ENCODE peak calls at places on chromosome 1, in six cellular contexts. One of them, this sample, is unnamed.

GRCh38 chr1:22484741-22485140 is 33.1 kb downstream of the ZBTB40 start:
- DNase-seq in adrenal gland: no peak
- DNase-seq in fibroblast of lung: no peak
- DNase-seq in IMR-90: no peak
- DNase-seq in AG09319: no peak
- DNase-seq in dorsolateral prefrontal cortex: no peak
- DNase-seq in this sample: no peak

GRCh38 chr1:234722904-234723588 is 113.1 kb upstream of the IRF2BP2 start:
- DNase-seq in IMR-90: peak
- DNase-seq in fibroblast of lung: peak
- DNase-seq in AG09319: peak
- DNase-seq in adrenal gland: peak
- DNase-seq in dorsolateral prefrontal cortex: peak
- DNase-seq in this sample: no peak

GRCh38 chr1:109644670-109645069 is 11.2 kb upstream of the GSTM4 start:
- DNase-seq in fibroblast of lung: peak
- DNase-seq in IMR-90: peak
- DNase-seq in AG09319: no peak
- DNase-seq in adrenal gland: no peak
- DNase-seq in dorsolateral prefrontal cortex: no peak
- DNase-seq in this sample: no peak

GRCh38 chr1:158471920-158472319 is at the start of gene OR10R2:
- DNase-seq in fibroblast of lung: no peak
- DNase-seq in IMR-90: no peak
- DNase-seq in dorsolateral prefrontal cortex: no peak
- DNase-seq in AG09319: no peak
- DNase-seq in adrenal gland: no peak
- DNase-seq in this sample: no peak

GRCh38 chr1:200217703-200218102 is 190.2 kb downstream of the NR5A2 start:
- DNase-seq in IMR-90: no peak
- DNase-seq in AG09319: no peak
- DNase-seq in dorsolateral prefrontal cortex: no peak
- DNase-seq in fibroblast of lung: no peak
- DNase-seq in adrenal gland: no peak
- DNase-seq in this sample: no peak

GRCh38 chr1:218330043-218330623 is 15.0 kb upstream of the TGFB2 start:
- DNase-seq in fibroblast of lung: peak
- DNase-seq in dorsolateral prefrontal cortex: no peak
- DNase-seq in AG09319: no peak
- DNase-seq in IMR-90: peak
- DNase-seq in adrenal gland: no peak
- DNase-seq in this sample: no peak

GRCh38 chr1:101438359-101438758 is 201.5 kb downstream of the S1PR1 start:
- DNase-seq in dorsolateral prefrontal cortex: no peak
- DNase-seq in AG09319: no peak
- DNase-seq in fibroblast of lung: no peak
- DNase-seq in adrenal gland: no peak
- DNase-seq in IMR-90: peak
- DNase-seq in this sample: no peak

GRCh38 chr1:100539836-100540536 is 2.0 kb downstream of the GPR88 start:
- DNase-seq in adrenal gland: peak
- DNase-seq in IMR-90: peak
- DNase-seq in fibroblast of lung: peak
- DNase-seq in dorsolateral prefrontal cortex: no peak
- DNase-seq in AG09319: no peak
- DNase-seq in this sample: no peak

DNA sequence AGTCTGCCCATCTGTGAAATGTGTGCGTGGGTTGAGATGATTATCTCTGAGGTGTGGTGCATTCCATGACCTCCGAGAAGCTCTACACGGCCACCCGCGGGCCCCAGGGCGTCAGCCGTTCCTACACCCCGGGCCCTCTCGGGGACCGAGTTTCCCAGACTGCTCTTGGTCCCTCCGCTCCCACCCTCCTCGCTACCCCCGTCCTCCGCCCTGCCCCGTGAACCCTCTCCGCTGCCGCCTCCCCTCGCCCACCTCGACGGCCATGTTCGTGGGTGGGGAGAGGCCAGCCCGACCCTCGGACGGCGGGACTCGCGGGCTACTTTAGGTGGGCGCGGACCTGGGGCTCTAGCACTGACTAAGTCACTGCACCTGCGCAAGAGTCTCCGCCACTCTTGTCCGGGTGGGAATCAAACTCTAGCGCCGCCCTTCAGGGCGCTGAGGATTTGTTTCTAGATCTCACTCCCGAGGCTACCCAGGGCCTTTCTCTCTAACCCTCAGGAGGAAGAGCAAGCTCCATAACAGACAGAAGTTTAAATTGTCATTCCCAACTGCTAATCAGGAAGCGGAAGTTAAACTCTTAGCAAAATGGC is 47.7 kb upstream of the VWA5B1 start:
- DNase-seq in IMR-90: no peak
- DNase-seq in dorsolateral prefrontal cortex: no peak
- DNase-seq in fibroblast of lung: no peak
- DNase-seq in AG09319: no peak
- DNase-seq in adrenal gland: no peak
- DNase-seq in this sample: no peak
- TF ChIP-seq CTCF in IMR-90: no peak
- TF ChIP-seq CTCF in dorsolateral prefrontal cortex: no peak
- TF ChIP-seq CTCF in fibroblast of lung: no peak
- TF ChIP-seq CTCF in AG09319: no peak
- TF ChIP-seq CTCF in adrenal gland: no peak
- TF ChIP-seq CTCF in this sample: no peak

GRCh38 chr1:34303218-34303617 is 126.5 kb downstream of the C1orf94 start:
- DNase-seq in fibroblast of lung: no peak
- DNase-seq in IMR-90: no peak
- DNase-seq in adrenal gland: no peak
- DNase-seq in dorsolateral prefrontal cortex: no peak
- DNase-seq in AG09319: no peak
- DNase-seq in this sample: no peak
- TF ChIP-seq CTCF in fibroblast of lung: no peak
- TF ChIP-seq CTCF in IMR-90: no peak
- TF ChIP-seq CTCF in adrenal gland: no peak
- TF ChIP-seq CTCF in dorsolateral prefrontal cortex: no peak
- TF ChIP-seq CTCF in AG09319: no peak
- TF ChIP-seq CTCF in this sample: no peak

GRCh38 chr1:92488416-92488815 is 1.7 kb upstream of the GFI1 start:
- DNase-seq in IMR-90: no peak
- DNase-seq in fibroblast of lung: no peak
- DNase-seq in dorsolateral prefrontal cortex: no peak
- DNase-seq in AG09319: no peak
- DNase-seq in adrenal gland: no peak
- DNase-seq in this sample: no peak

GRCh38 chr1:92484472-92485373 is 2.0 kb downstream of the GFI1 start:
- DNase-seq in adrenal gland: no peak
- DNase-seq in AG09319: no peak
- DNase-seq in IMR-90: no peak
- DNase-seq in dorsolateral prefrontal cortex: no peak
- DNase-seq in fibroblast of lung: peak
- DNase-seq in this sample: peak

GRCh38 chr1:92485374-92486250 is 1.1 kb downstream of the GFI1 start:
- DNase-seq in adrenal gland: peak
- DNase-seq in AG09319: no peak
- DNase-seq in IMR-90: no peak
- DNase-seq in dorsolateral prefrontal cortex: no peak
- DNase-seq in fibroblast of lung: no peak
- DNase-seq in this sample: peak

GRCh38 chr1:92487078-92487605 is 417 bp upstream of the GFI1 start:
- DNase-seq in IMR-90: no peak
- DNase-seq in dorsolateral prefrontal cortex: no peak
- DNase-seq in AG09319: no peak
- DNase-seq in fibroblast of lung: no peak
- DNase-seq in adrenal gland: no peak
- DNase-seq in this sample: no peak

DNA sequence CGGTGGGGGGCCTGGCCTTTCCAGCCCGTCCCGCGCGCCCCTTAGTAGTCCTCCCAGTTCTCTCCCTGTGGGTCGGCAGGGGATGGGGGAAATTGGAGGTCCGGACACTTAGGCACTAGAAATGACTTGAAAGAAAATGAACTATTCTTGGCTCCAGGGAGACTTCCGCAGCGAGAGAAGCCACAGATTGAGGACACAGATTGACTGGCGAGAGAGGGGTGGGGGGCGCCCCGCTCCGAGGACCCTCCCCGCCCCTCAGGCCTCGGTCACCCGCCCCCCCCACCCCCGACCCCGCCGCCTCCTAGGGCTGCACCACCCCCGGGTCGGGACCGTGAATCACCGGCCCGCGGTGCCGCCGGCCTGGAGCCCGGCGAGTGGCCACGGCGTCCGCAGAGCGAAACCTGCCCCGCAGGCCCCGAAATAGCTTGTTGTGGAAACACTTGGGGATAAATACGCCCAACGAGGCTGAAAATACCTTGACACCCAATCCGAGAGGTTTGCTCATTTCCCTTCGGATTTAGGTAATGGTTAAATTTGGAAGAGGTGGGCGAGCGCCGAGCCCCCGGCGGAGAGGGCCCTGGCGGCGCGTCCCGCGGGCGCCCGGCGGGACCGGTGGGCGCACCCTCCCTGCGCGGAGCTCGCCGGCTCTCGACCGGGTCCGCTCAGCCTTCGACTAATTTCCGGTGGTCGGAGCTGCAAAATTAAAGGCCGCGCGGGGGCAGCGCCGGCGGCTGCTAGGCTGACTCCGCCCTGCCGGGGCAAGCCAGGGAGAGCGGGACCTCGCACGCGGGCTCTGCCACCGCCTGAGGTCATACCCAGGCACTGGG is at the start of gene GFI1:
- DNase-seq in dorsolateral prefrontal cortex: no peak
- DNase-seq in AG09319: no peak
- DNase-seq in IMR-90: no peak
- DNase-seq in fibroblast of lung: peak
- DNase-seq in adrenal gland: peak
- DNase-seq in this sample: peak
- TF ChIP-seq CTCF in dorsolateral prefrontal cortex: no peak
- TF ChIP-seq CTCF in AG09319: no peak
- TF ChIP-seq CTCF in IMR-90: no peak
- TF ChIP-seq CTCF in fibroblast of lung: peak
- TF ChIP-seq CTCF in adrenal gland: no peak
- TF ChIP-seq CTCF in this sample: no peak

DNA sequence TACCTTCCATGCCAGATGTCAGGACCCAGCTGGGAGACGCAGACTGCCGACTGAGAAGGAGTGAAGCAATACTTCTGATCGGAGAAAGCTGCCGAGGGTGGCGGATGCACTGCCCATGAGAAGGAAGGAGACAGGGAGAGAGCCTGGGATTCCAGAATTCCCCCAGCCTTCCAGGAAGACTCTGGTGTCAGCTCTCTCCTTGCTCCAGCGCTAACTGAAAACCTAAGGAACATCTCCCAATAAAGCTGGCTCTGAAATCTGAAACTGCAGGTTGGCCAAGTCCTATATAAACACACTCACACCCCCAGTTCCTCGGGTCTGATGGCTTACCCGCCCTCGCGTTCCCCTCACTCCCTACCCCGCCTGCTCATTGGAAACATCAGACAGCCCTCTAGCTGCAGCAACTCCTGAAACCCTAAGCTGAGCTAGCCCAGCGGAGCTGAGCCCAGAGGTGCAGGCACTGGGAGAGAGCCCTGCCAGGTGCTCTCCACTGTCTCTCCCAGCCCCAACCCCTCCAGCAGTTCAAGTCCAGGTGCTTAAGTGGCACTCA is 52.3 kb downstream of the PLEKHA6 start:
- DNase-seq in adrenal gland: no peak
- DNase-seq in AG09319: peak
- DNase-seq in fibroblast of lung: peak
- DNase-seq in dorsolateral prefrontal cortex: peak
- DNase-seq in IMR-90: peak
- DNase-seq in this sample: no peak
- TF ChIP-seq CTCF in adrenal gland: no peak
- TF ChIP-seq CTCF in AG09319: peak
- TF ChIP-seq CTCF in fibroblast of lung: peak
- TF ChIP-seq CTCF in dorsolateral prefrontal cortex: no peak
- TF ChIP-seq CTCF in IMR-90: no peak
- TF ChIP-seq CTCF in this sample: no peak